ENCODE peak calls at places on chromosome 12, in ten cellular contexts. One of them, this sample, is unnamed.

GRCh38 chr12:57368349-57369095 is 62.3 kb downstream of the R3HDM2 start:
- DNase-seq in HFFc6: no peak
- DNase-seq in keratinocyte: no peak
- DNase-seq in osteocyte: no peak
- DNase-seq in omental fat pad: no peak
- DNase-seq in activated T-helper 1 cell treated with Interleukin-2 at 50 U/mL for 16 hours: no peak
- DNase-seq in MG63: no peak
- DNase-seq in aorta: peak
- DNase-seq in stimulated activated naive CD8-positive, alpha-beta T cell treated with anti-CD3 and anti-CD28 coated beads, Interleukin-15, amount 100 ng/mL, for 72 hours: no peak
- DNase-seq in NCI-H1092 treated with DMSO at 0.1 percent for 48 hours: no peak
- DNase-seq in this sample: peak

GRCh38 chr12:74794522-74794921 is 256.9 kb downstream of the ATXN7L3B start:
- DNase-seq in HFFc6: no peak
- DNase-seq in osteocyte: no peak
- DNase-seq in activated T-helper 1 cell treated with Interleukin-2 at 50 U/mL for 16 hours: no peak
- DNase-seq in stimulated activated naive CD8-positive, alpha-beta T cell treated with anti-CD3 and anti-CD28 coated beads, Interleukin-15, amount 100 ng/mL, for 72 hours: no peak
- DNase-seq in MG63: no peak
- DNase-seq in omental fat pad: no peak
- DNase-seq in NCI-H1092 treated with DMSO at 0.1 percent for 48 hours: no peak
- DNase-seq in aorta: no peak
- DNase-seq in keratinocyte: no peak
- DNase-seq in this sample: no peak

GRCh38 chr12:69389836-69390235 is 30.3 kb downstream of the YEATS4 start:
- DNase-seq in aorta: no peak
- DNase-seq in keratinocyte: no peak
- DNase-seq in omental fat pad: no peak
- DNase-seq in MG63: no peak
- DNase-seq in activated T-helper 1 cell treated with Interleukin-2 at 50 U/mL for 16 hours: no peak
- DNase-seq in NCI-H1092 treated with DMSO at 0.1 percent for 48 hours: no peak
- DNase-seq in HFFc6: no peak
- DNase-seq in stimulated activated naive CD8-positive, alpha-beta T cell treated with anti-CD3 and anti-CD28 coated beads, Interleukin-15, amount 100 ng/mL, for 72 hours: no peak
- DNase-seq in osteocyte: no peak
- DNase-seq in this sample: no peak

GRCh38 chr12:31006416-31007152 is 67.1 kb upstream of the DDX11 start:
- DNase-seq in activated T-helper 1 cell treated with Interleukin-2 at 50 U/mL for 16 hours: no peak
- DNase-seq in aorta: no peak
- DNase-seq in keratinocyte: no peak
- DNase-seq in HFFc6: no peak
- DNase-seq in osteocyte: no peak
- DNase-seq in stimulated activated naive CD8-positive, alpha-beta T cell treated with anti-CD3 and anti-CD28 coated beads, Interleukin-15, amount 100 ng/mL, for 72 hours: no peak
- DNase-seq in omental fat pad: no peak
- DNase-seq in MG63: no peak
- DNase-seq in NCI-H1092 treated with DMSO at 0.1 percent for 48 hours: no peak
- DNase-seq in this sample: no peak

GRCh38 chr12:107859367-107859766 is 84.9 kb downstream of the ASCL4 start:
- DNase-seq in omental fat pad: no peak
- DNase-seq in MG63: no peak
- DNase-seq in NCI-H1092 treated with DMSO at 0.1 percent for 48 hours: no peak
- DNase-seq in stimulated activated naive CD8-positive, alpha-beta T cell treated with anti-CD3 and anti-CD28 coated beads, Interleukin-15, amount 100 ng/mL, for 72 hours: no peak
- DNase-seq in activated T-helper 1 cell treated with Interleukin-2 at 50 U/mL for 16 hours: no peak
- DNase-seq in aorta: no peak
- DNase-seq in osteocyte: no peak
- DNase-seq in keratinocyte: no peak
- DNase-seq in HFFc6: no peak
- DNase-seq in this sample: no peak

GRCh38 chr12:93180566-93180965 is 197.2 kb upstream of the NUDT4 start:
- DNase-seq in NCI-H1092 treated with DMSO at 0.1 percent for 48 hours: no peak
- DNase-seq in keratinocyte: no peak
- DNase-seq in HFFc6: no peak
- DNase-seq in activated T-helper 1 cell treated with Interleukin-2 at 50 U/mL for 16 hours: no peak
- DNase-seq in MG63: no peak
- DNase-seq in stimulated activated naive CD8-positive, alpha-beta T cell treated with anti-CD3 and anti-CD28 coated beads, Interleukin-15, amount 100 ng/mL, for 72 hours: no peak
- DNase-seq in osteocyte: no peak
- DNase-seq in aorta: no peak
- DNase-seq in omental fat pad: no peak
- DNase-seq in this sample: no peak

GRCh38 chr12:12724421-12725085 is 7.4 kb downstream of the CDKN1B start:
- DNase-seq in keratinocyte: no peak
- DNase-seq in MG63: no peak
- DNase-seq in stimulated activated naive CD8-positive, alpha-beta T cell treated with anti-CD3 and anti-CD28 coated beads, Interleukin-15, amount 100 ng/mL, for 72 hours: peak
- DNase-seq in osteocyte: no peak
- DNase-seq in activated T-helper 1 cell treated with Interleukin-2 at 50 U/mL for 16 hours: no peak
- DNase-seq in omental fat pad: no peak
- DNase-seq in HFFc6: no peak
- DNase-seq in NCI-H1092 treated with DMSO at 0.1 percent for 48 hours: peak
- DNase-seq in aorta: no peak
- DNase-seq in this sample: no peak

GRCh38 chr12:4221157-4221556 is 52.4 kb upstream of the CCND2 start:
- DNase-seq in activated T-helper 1 cell treated with Interleukin-2 at 50 U/mL for 16 hours: no peak
- DNase-seq in omental fat pad: no peak
- DNase-seq in keratinocyte: peak
- DNase-seq in aorta: no peak
- DNase-seq in osteocyte: no peak
- DNase-seq in MG63: no peak
- DNase-seq in HFFc6: no peak
- DNase-seq in NCI-H1092 treated with DMSO at 0.1 percent for 48 hours: no peak
- DNase-seq in stimulated activated naive CD8-positive, alpha-beta T cell treated with anti-CD3 and anti-CD28 coated beads, Interleukin-15, amount 100 ng/mL, for 72 hours: no peak
- DNase-seq in this sample: no peak

GRCh38 chr12:31011746-31012567 is 61.7 kb upstream of the DDX11 start:
- DNase-seq in MG63: no peak
- DNase-seq in omental fat pad: no peak
- DNase-seq in NCI-H1092 treated with DMSO at 0.1 percent for 48 hours: no peak
- DNase-seq in activated T-helper 1 cell treated with Interleukin-2 at 50 U/mL for 16 hours: no peak
- DNase-seq in stimulated activated naive CD8-positive, alpha-beta T cell treated with anti-CD3 and anti-CD28 coated beads, Interleukin-15, amount 100 ng/mL, for 72 hours: no peak
- DNase-seq in osteocyte: no peak
- DNase-seq in keratinocyte: no peak
- DNase-seq in aorta: no peak
- DNase-seq in HFFc6: no peak
- DNase-seq in this sample: no peak

GRCh38 chr12:27595231-27595642 is 71.2 kb downstream of the PPFIBP1 start:
- DNase-seq in aorta: no peak
- DNase-seq in NCI-H1092 treated with DMSO at 0.1 percent for 48 hours: no peak
- DNase-seq in HFFc6: peak
- DNase-seq in keratinocyte: no peak
- DNase-seq in activated T-helper 1 cell treated with Interleukin-2 at 50 U/mL for 16 hours: no peak
- DNase-seq in omental fat pad: no peak
- DNase-seq in osteocyte: peak
- DNase-seq in stimulated activated naive CD8-positive, alpha-beta T cell treated with anti-CD3 and anti-CD28 coated beads, Interleukin-15, amount 100 ng/mL, for 72 hours: no peak
- DNase-seq in MG63: no peak
- DNase-seq in this sample: peak

GRCh38 chr12:6863033-6863432 is 4.3 kb upstream of the TPI1 start:
- DNase-seq in HFFc6: no peak
- DNase-seq in NCI-H1092 treated with DMSO at 0.1 percent for 48 hours: no peak
- DNase-seq in stimulated activated naive CD8-positive, alpha-beta T cell treated with anti-CD3 and anti-CD28 coated beads, Interleukin-15, amount 100 ng/mL, for 72 hours: no peak
- DNase-seq in activated T-helper 1 cell treated with Interleukin-2 at 50 U/mL for 16 hours: no peak
- DNase-seq in aorta: no peak
- DNase-seq in osteocyte: no peak
- DNase-seq in keratinocyte: no peak
- DNase-seq in MG63: no peak
- DNase-seq in omental fat pad: no peak
- DNase-seq in this sample: no peak

GRCh38 chr12:122659579-122659978 is 43.6 kb downstream of the HCAR2 start:
- DNase-seq in osteocyte: no peak
- DNase-seq in HFFc6: no peak
- DNase-seq in MG63: no peak
- DNase-seq in keratinocyte: no peak
- DNase-seq in NCI-H1092 treated with DMSO at 0.1 percent for 48 hours: no peak
- DNase-seq in omental fat pad: no peak
- DNase-seq in activated T-helper 1 cell treated with Interleukin-2 at 50 U/mL for 16 hours: no peak
- DNase-seq in stimulated activated naive CD8-positive, alpha-beta T cell treated with anti-CD3 and anti-CD28 coated beads, Interleukin-15, amount 100 ng/mL, for 72 hours: no peak
- DNase-seq in aorta: no peak
- DNase-seq in this sample: no peak

GRCh38 chr12:69196302-69197288 is 42.8 kb upstream of the CPSF6 start:
- DNase-seq in omental fat pad: no peak
- DNase-seq in aorta: no peak
- DNase-seq in MG63: peak
- DNase-seq in NCI-H1092 treated with DMSO at 0.1 percent for 48 hours: no peak
- DNase-seq in activated T-helper 1 cell treated with Interleukin-2 at 50 U/mL for 16 hours: no peak
- DNase-seq in osteocyte: no peak
- DNase-seq in HFFc6: peak
- DNase-seq in stimulated activated naive CD8-positive, alpha-beta T cell treated with anti-CD3 and anti-CD28 coated beads, Interleukin-15, amount 100 ng/mL, for 72 hours: no peak
- DNase-seq in keratinocyte: no peak
- DNase-seq in this sample: peak

GRCh38 chr12:43151406-43152080 is 400.5 kb downstream of the ADAMTS20 start:
- DNase-seq in omental fat pad: no peak
- DNase-seq in activated T-helper 1 cell treated with Interleukin-2 at 50 U/mL for 16 hours: no peak
- DNase-seq in MG63: no peak
- DNase-seq in aorta: no peak
- DNase-seq in HFFc6: peak
- DNase-seq in stimulated activated naive CD8-positive, alpha-beta T cell treated with anti-CD3 and anti-CD28 coated beads, Interleukin-15, amount 100 ng/mL, for 72 hours: no peak
- DNase-seq in keratinocyte: no peak
- DNase-seq in NCI-H1092 treated with DMSO at 0.1 percent for 48 hours: no peak
- DNase-seq in osteocyte: no peak
- DNase-seq in this sample: no peak

GRCh38 chr12:124720019-124720686 is 143.5 kb downstream of the SCARB1 start:
- DNase-seq in stimulated activated naive CD8-positive, alpha-beta T cell treated with anti-CD3 and anti-CD28 coated beads, Interleukin-15, amount 100 ng/mL, for 72 hours: no peak
- DNase-seq in omental fat pad: no peak
- DNase-seq in HFFc6: peak
- DNase-seq in MG63: peak
- DNase-seq in NCI-H1092 treated with DMSO at 0.1 percent for 48 hours: no peak
- DNase-seq in activated T-helper 1 cell treated with Interleukin-2 at 50 U/mL for 16 hours: no peak
- DNase-seq in keratinocyte: no peak
- DNase-seq in osteocyte: no peak
- DNase-seq in aorta: no peak
- DNase-seq in this sample: no peak

GRCh38 chr12:1810201-1810930 is 10.0 kb upstream of the LRTM2 start:
- DNase-seq in activated T-helper 1 cell treated with Interleukin-2 at 50 U/mL for 16 hours: no peak
- DNase-seq in omental fat pad: no peak
- DNase-seq in stimulated activated naive CD8-positive, alpha-beta T cell treated with anti-CD3 and anti-CD28 coated beads, Interleukin-15, amount 100 ng/mL, for 72 hours: no peak
- DNase-seq in keratinocyte: no peak
- DNase-seq in osteocyte: no peak
- DNase-seq in NCI-H1092 treated with DMSO at 0.1 percent for 48 hours: no peak
- DNase-seq in MG63: no peak
- DNase-seq in aorta: peak
- DNase-seq in HFFc6: no peak
- DNase-seq in this sample: no peak

GRCh38 chr12:19018302-19018980 is 111.1 kb upstream of the PLEKHA5 start:
- DNase-seq in MG63: peak
- DNase-seq in aorta: no peak
- DNase-seq in NCI-H1092 treated with DMSO at 0.1 percent for 48 hours: no peak
- DNase-seq in stimulated activated naive CD8-positive, alpha-beta T cell treated with anti-CD3 and anti-CD28 coated beads, Interleukin-15, amount 100 ng/mL, for 72 hours: no peak
- DNase-seq in keratinocyte: no peak
- DNase-seq in activated T-helper 1 cell treated with Interleukin-2 at 50 U/mL for 16 hours: no peak
- DNase-seq in HFFc6: peak
- DNase-seq in omental fat pad: no peak
- DNase-seq in osteocyte: no peak
- DNase-seq in this sample: no peak

GRCh38 chr12:76037130-76038105 is 5.8 kb upstream of the PHLDA1 start:
- DNase-seq in HFFc6: peak
- DNase-seq in NCI-H1092 treated with DMSO at 0.1 percent for 48 hours: peak
- DNase-seq in MG63: peak
- DNase-seq in activated T-helper 1 cell treated with Interleukin-2 at 50 U/mL for 16 hours: no peak
- DNase-seq in omental fat pad: no peak
- DNase-seq in keratinocyte: no peak
- DNase-seq in stimulated activated naive CD8-positive, alpha-beta T cell treated with anti-CD3 and anti-CD28 coated beads, Interleukin-15, amount 100 ng/mL, for 72 hours: peak
- DNase-seq in osteocyte: no peak
- DNase-seq in aorta: no peak
- DNase-seq in this sample: peak

GRCh38 chr12:6778571-6779550 is 6.5 kb downstream of the LAG3 start:
- DNase-seq in keratinocyte: peak
- DNase-seq in omental fat pad: peak
- DNase-seq in osteocyte: peak
- DNase-seq in aorta: peak
- DNase-seq in MG63: peak
- DNase-seq in activated T-helper 1 cell treated with Interleukin-2 at 50 U/mL for 16 hours: peak
- DNase-seq in stimulated activated naive CD8-positive, alpha-beta T cell treated with anti-CD3 and anti-CD28 coated beads, Interleukin-15, amount 100 ng/mL, for 72 hours: peak
- DNase-seq in HFFc6: peak
- DNase-seq in NCI-H1092 treated with DMSO at 0.1 percent for 48 hours: peak
- DNase-seq in this sample: peak

GRCh38 chr12:105622846-105623245 is 292.4 kb downstream of the C12orf75 start:
- DNase-seq in MG63: no peak
- DNase-seq in keratinocyte: no peak
- DNase-seq in aorta: no peak
- DNase-seq in activated T-helper 1 cell treated with Interleukin-2 at 50 U/mL for 16 hours: no peak
- DNase-seq in NCI-H1092 treated with DMSO at 0.1 percent for 48 hours: no peak
- DNase-seq in stimulated activated naive CD8-positive, alpha-beta T cell treated with anti-CD3 and anti-CD28 coated beads, Interleukin-15, amount 100 ng/mL, for 72 hours: no peak
- DNase-seq in omental fat pad: no peak
- DNase-seq in HFFc6: no peak
- DNase-seq in osteocyte: no peak
- DNase-seq in this sample: no peak

This sample was measured in mucosa of gallbladder.